ENCODE peak calls at places on chromosomes 5 and 9, in five cellular contexts. C, J, M, Q and P are unnamed samples.
A peak's percentile ranks its signal among the peaks of the same experiment; 100 is the strongest.

GRCh38 chr5:62395210-62395950 is 8.3 kb downstream of the DIMT1 start:
- DNase-seq in Q (no peak), J (no peak), M (no peak), C (no peak), P (no peak)

GRCh38 chr9:19145881-19146280 is 18.6 kb upstream of the PLIN2 start:
- DNase-seq in J (no peak), Q (no peak), C (no peak), M (no peak), P (no peak)

GRCh38 chr9:120965344-120966004 is 38.9 kb upstream of the TRAF1 start:
- DNase-seq in M (peak; percentile 56), C (no peak), J (peak; percentile 34), Q (peak; percentile 85), P (no peak)

GRCh38 chr9:21135736-21136135 is 5.9 kb downstream of the IFNW1 start:
- DNase-seq in C (no peak), J (peak; percentile 29), M (no peak), Q (no peak), P (no peak)

GRCh38 chr5:54837939-54838457 is 147.4 kb downstream of the ESM1 start:
- DNase-seq in Q (no peak), J (no peak), C (no peak), M (no peak), P (no peak)

GRCh38 chr9:91056917-91057316 is 255.3 kb downstream of the SYK start:
- DNase-seq in J (no peak), Q (no peak), M (no peak), C (no peak), P (no peak)

GRCh38 chr5:67494186-67494842 is 297.7 kb upstream of the CD180 start:
- DNase-seq in M (no peak), J (no peak), Q (no peak), C (no peak), P (no peak)

GRCh38 chr9:21812415-21812814 is 10.0 kb downstream of the MTAP start:
- DNase-seq in M (no peak), Q (no peak), C (no peak), J (no peak), P (no peak)

GRCh38 chr5:133354323-133355161 is 257.8 kb downstream of the FSTL4 start:
- DNase-seq in M (no peak), Q (no peak), C (no peak), J (no peak), P (no peak)

GRCh38 chr9:85248514-85249312 is 493.0 kb downstream of the AGTPBP1 start:
- DNase-seq in M (no peak), Q (no peak), J (no peak), C (no peak), P (no peak)

GRCh38 chr9:87280421-87280820 is 217.2 kb upstream of the DAPK1 start:
- DNase-seq in Q (no peak), C (no peak), M (peak; percentile 67), J (no peak), P (no peak)

GRCh38 chr9:113588242-113588810 is 124.8 kb downstream of the RGS3 start:
- DNase-seq in C (no peak), Q (no peak), M (no peak), J (no peak), P (no peak)

GRCh38 chr5:113226337-113226736 is 208.5 kb downstream of the TSSK1B start:
- DNase-seq in M (no peak), Q (no peak), C (no peak), J (no peak), P (no peak)

GRCh38 chr5:154373729-154374179 is 72.0 kb upstream of the SAP30L start:
- DNase-seq in M (no peak), J (no peak), Q (no peak), C (no peak), P (no peak)

GRCh38 chr5:164346785-164347630 is 841.6 kb downstream of the MAT2B start:
- DNase-seq in J (no peak), M (no peak), Q (no peak), C (no peak), P (no peak)

GRCh38 chr5:3811116-3811515 is 215.5 kb downstream of the IRX1 start:
- DNase-seq in C (no peak), M (no peak), J (no peak), Q (no peak), P (no peak)

GRCh38 chr5:146001544-146002185 is 65.3 kb downstream of the SH3RF2 start:
- DNase-seq in J (no peak), C (no peak), M (no peak), Q (no peak), P (no peak)

GRCh38 chr5:139481580-139482049 is 943 bp downstream of the STING1 start:
- DNase-seq in Q (no peak), C (no peak), M (peak; percentile 25), J (no peak), P (no peak)

GRCh38 chr9:31321256-31321655 is 1063.2 kb upstream of the ACO1 start:
- DNase-seq in Q (no peak), M (no peak), J (no peak), C (no peak), P (no peak)

GRCh38 chr9:108622467-108622866 is 233.3 kb downstream of the ACTL7B start:
- DNase-seq in J (no peak), M (no peak), C (no peak), Q (no peak), P (no peak)

GRCh38 chr5:36052542-36052941 is 14.1 kb downstream of the UGT3A2 start:
- DNase-seq in M (no peak), Q (no peak), C (no peak), J (no peak), P (no peak)

GRCh38 chr5:423626-424258 is 19.2 kb upstream of the EXOC3 start:
- DNase-seq in Q (no peak), J (no peak), C (no peak), M (no peak), P (no peak)

GRCh38 chr5:144484124-144484897 is 313.6 kb downstream of the KCTD16 start:
- DNase-seq in M (no peak), C (no peak), J (no peak), Q (no peak), P (no peak)

GRCh38 chr9:84139296-84140100 is 158.9 kb downstream of the RMI1 start:
- DNase-seq in J (no peak), M (peak; percentile 44), Q (no peak), C (no peak), P (no peak)

GRCh38 chr5:65674749-65675148 is 47.2 kb downstream of the SGTB start:
- DNase-seq in J (no peak), C (no peak), Q (no peak), M (no peak), P (no peak)

GRCh38 chr5:134503937-134504437 is 21.5 kb upstream of the JADE2 start:
- DNase-seq in J (no peak), M (no peak), C (no peak), Q (no peak), P (no peak)

GRCh38 chr9:111597852-111598729 is 1.4 kb downstream of the PTGR1 start:
- DNase-seq in M (peak; percentile 43), C (peak; percentile 57), Q (peak; percentile 49), J (peak; percentile 72), P (peak; percentile 43)

GRCh38 chr5:145244788-145245187 is 590.4 kb downstream of the PRELID2 start:
- DNase-seq in C (no peak), M (no peak), J (no peak), Q (no peak), P (no peak)